ENCODE peak calls at places on chromosomes 5 and 9, in nine cellular contexts. P is SK-N-SH treated with all-trans-retinoic acid at 6 μM for 48 hours; J is activated naive CD8-positive, alpha-beta T cell treated with anti-CD3 and anti-CD28 coated beads, Interleukin-2, amount 50 U/mL, for 24 hours; T is Right ventricle myocardium superior; Y is DND-41; M is Panc1; G is stimulated activated effector memory CD8-positive, alpha-beta T cell treated with anti-CD3 and anti-CD28 coated beads, Interleukin-12 subunit alpha, Interleukin-12 subunit beta, amount 100 ng/mL, for 72 hours; U is sciatic nerve; B is left lung. A is an unnamed sample.

GRCh38 chr5:159667286-159667685 is 249.0 kb upstream of the ADRA1B start:
- ATAC-seq in P (no peak), J (no peak), T (no peak), Y (no peak), M (no peak), G (no peak), U (no peak), B (no peak), A (no peak)

GRCh38 chr5:77486344-77486962 is 5.7 kb downstream of the WDR41 start:
- ATAC-seq in P (no peak), J (no peak), T (no peak), Y (no peak), M (no peak), G (no peak), U (no peak), B (peak), A (no peak)

GRCh38 chr5:39080597-39081204 is 6.5 kb upstream of the RICTOR start:
- ATAC-seq in P (peak), J (no peak), T (peak), Y (no peak), M (peak), G (peak), U (peak), B (peak), A (no peak)

GRCh38 chr5:146644811-146645210 is 128.8 kb upstream of the GPR151 start:
- ATAC-seq in P (no peak), J (no peak), T (no peak), Y (no peak), M (no peak), G (no peak), U (no peak), B (no peak), A (no peak)

GRCh38 chr5:152107225-152107624 is 182.6 kb upstream of the GLRA1 start:
- ATAC-seq in P (no peak), J (no peak), T (no peak), Y (no peak), M (no peak), G (no peak), U (no peak), B (no peak), A (no peak)

GRCh38 chr5:115738807-115739206 is 77.7 kb downstream of the CDO1 start:
- ATAC-seq in P (no peak), J (no peak), T (no peak), Y (no peak), M (no peak), G (no peak), U (no peak), B (peak), A (no peak)

GRCh38 chr9:80678906-80679305 is 1010.4 kb downstream of the TLE1 start:
- ATAC-seq in P (no peak), J (no peak), T (no peak), Y (no peak), M (no peak), G (no peak), U (no peak), B (no peak), A (no peak)

GRCh38 chr5:139579-140442 is 47.8 kb downstream of the PLEKHG4B start:
- ATAC-seq in P (no peak), J (peak), T (no peak), Y (no peak), M (peak), G (no peak), U (no peak), B (no peak), A (no peak)

GRCh38 chr9:72995131-72996024 is 42.5 kb upstream of the ALDH1A1 start:
- ATAC-seq in P (no peak), J (no peak), T (no peak), Y (no peak), M (no peak), G (no peak), U (no peak), B (no peak), A (no peak)

GRCh38 chr5:174295736-174296481 is 250.4 kb downstream of the NSG2 start:
- ATAC-seq in P (no peak), J (no peak), T (peak), Y (no peak), M (no peak), G (no peak), U (peak), B (no peak), A (no peak)

GRCh38 chr9:5786370-5787127 is 46.4 kb downstream of the ERMP1 start:
- ATAC-seq in P (peak), J (no peak), T (peak), Y (no peak), M (no peak), G (no peak), U (no peak), B (peak), A (no peak)

GRCh38 chr5:40623480-40624420 is 56.0 kb upstream of the PTGER4 start:
- ATAC-seq in P (no peak), J (peak), T (no peak), Y (peak), M (no peak), G (no peak), U (no peak), B (no peak), A (no peak)

GRCh38 chr5:159788835-159789331 is 127.4 kb upstream of the ADRA1B start:
- ATAC-seq in P (no peak), J (no peak), T (peak), Y (no peak), M (no peak), G (no peak), U (no peak), B (no peak), A (no peak)

GRCh38 chr9:12698293-12698692 is 5.1 kb downstream of the TYRP1 start:
- ATAC-seq in P (peak), J (no peak), T (peak), Y (no peak), M (no peak), G (no peak), U (peak), B (peak), A (no peak)

GRCh38 chr5:178057839-178058238 is 55.5 kb upstream of the N4BP3 start:
- ATAC-seq in P (no peak), J (no peak), T (no peak), Y (no peak), M (no peak), G (no peak), U (no peak), B (no peak), A (no peak)

GRCh38 chr5:61279725-61280124 is 52.3 kb upstream of the ZSWIM6 start:
- ATAC-seq in P (peak), J (no peak), T (no peak), Y (no peak), M (no peak), G (no peak), U (no peak), B (no peak), A (no peak)

GRCh38 chr5:139747583-139748504 is 47.8 kb upstream of the PSD2 start:
- ATAC-seq in P (peak), J (peak), T (peak), Y (peak), M (peak), G (peak), U (peak), B (peak), A (peak)

GRCh38 chr5:173248481-173248880 is 13.5 kb upstream of the NKX2-5 start:
- ATAC-seq in P (no peak), J (no peak), T (no peak), Y (no peak), M (no peak), G (no peak), U (no peak), B (no peak), A (no peak)

GRCh38 chr9:137575382-137575724 is 3.4 kb downstream of the DPH7 start:
- ATAC-seq in P (no peak), J (no peak), T (no peak), Y (no peak), M (no peak), G (peak), U (no peak), B (no peak), A (peak)

GRCh38 chr5:87746341-87746740 is 333.6 kb upstream of the CCNH start:
- ATAC-seq in P (no peak), J (no peak), T (no peak), Y (no peak), M (no peak), G (no peak), U (no peak), B (no peak), A (no peak)

GRCh38 chr5:111984044-111984443 is 227.1 kb upstream of the NREP start:
- ATAC-seq in P (peak), J (peak), T (peak), Y (no peak), M (no peak), G (no peak), U (no peak), B (no peak), A (no peak)

GRCh38 chr5:72921103-72921502 is 34.7 kb upstream of the FCHO2 start:
- ATAC-seq in P (peak), J (no peak), T (no peak), Y (no peak), M (peak), G (no peak), U (no peak), B (peak), A (no peak)

GRCh38 chr5:75081510-75081909 is 29.2 kb upstream of the GCNT4 start:
- ATAC-seq in P (no peak), J (no peak), T (no peak), Y (peak), M (no peak), G (no peak), U (no peak), B (peak), A (no peak)

GRCh38 chr5:132289097-132289496 is 5.1 kb upstream of the SLC22A4 start:
- ATAC-seq in P (no peak), J (no peak), T (no peak), Y (no peak), M (no peak), G (no peak), U (no peak), B (no peak), A (no peak)